ENCODE peak calls at places on chromosomes 5 and 9, in eight cellular contexts. U is RPMI7951; J is activated CD4-positive, alpha-beta T cell treated with anti-CD3 and anti-CD28 coated beads, Interleukin-2, amount 50 U/mL, for 1 hour; P is ELF-1; S is GM06990; Q is glutamatergic neuron; V is H54; N is lower lobe of right lung. G is an unnamed sample.

GRCh38 chr5:169875091-169875727 is 105.1 kb downstream of the INSYN2B start:
- DNase-seq in U (no peak), J (no peak), P (no peak), S (no peak), Q (no peak), V (no peak), N (no peak), G (no peak)

GRCh38 chr5:96079075-96079474 is 117.4 kb upstream of the ELL2 start:
- DNase-seq in U (peak), J (no peak), P (no peak), S (no peak), Q (no peak), V (no peak), N (no peak), G (peak)

GRCh38 chr5:11056560-11056959 is 295.5 kb upstream of the DAP start:
- DNase-seq in U (no peak), J (no peak), P (no peak), S (no peak), Q (no peak), V (no peak), N (no peak), G (no peak)

GRCh38 chr9:85432599-85432998 is 309.2 kb downstream of the AGTPBP1 start:
- DNase-seq in U (no peak), J (no peak), P (no peak), S (no peak), Q (no peak), V (no peak), N (no peak), G (no peak)

GRCh38 chr5:133347039-133347438 is 265.3 kb downstream of the FSTL4 start:
- DNase-seq in U (no peak), J (no peak), P (peak), S (no peak), Q (no peak), V (no peak), N (no peak), G (no peak)

GRCh38 chr5:150473673-150474358 is 24.3 kb upstream of the RPS14 start:
- DNase-seq in U (peak), J (no peak), P (peak), S (no peak), Q (no peak), V (peak), N (peak), G (peak)

GRCh38 chr5:150561571-150562295 is 53.8 kb downstream of the NDST1 start:
- DNase-seq in U (no peak), J (no peak), P (no peak), S (no peak), Q (no peak), V (no peak), N (no peak), G (no peak)

GRCh38 chr5:157523976-157524375 is 51.6 kb downstream of the ADAM19 start:
- DNase-seq in U (no peak), J (no peak), P (no peak), S (no peak), Q (no peak), V (no peak), N (no peak), G (no peak)

GRCh38 chr5:135051872-135052271 is 17.8 kb upstream of the PITX1 start:
- DNase-seq in U (no peak), J (no peak), P (peak), S (no peak), Q (no peak), V (no peak), N (no peak), G (no peak)

GRCh38 chr5:40223884-40224402 is 455.8 kb upstream of the PTGER4 start:
- DNase-seq in U (peak), J (no peak), P (no peak), S (peak), Q (no peak), V (peak), N (no peak), G (peak)

G was measured in H4.